ENCODE peak calls at places on chromosomes 3 and 15, in nine cellular contexts. One of them, this sample, is unnamed.

GRCh38 chr3:177356113-177356512 is 158.8 kb upstream of the TBL1XR1 start:
- DNase-seq in A549: no peak
- DNase-seq in uterus: no peak
- DNase-seq in esophagus squamous epithelium: no peak
- DNase-seq in upper lobe of left lung: no peak
- DNase-seq in H54: no peak
- DNase-seq in GM12891: no peak
- DNase-seq in HCT116: no peak
- DNase-seq in lower leg skin: no peak
- DNase-seq in this sample: no peak

GRCh38 chr15:79431636-79432344 is at the start of gene MINAR1:
- DNase-seq in A549: peak
- DNase-seq in uterus: no peak
- DNase-seq in esophagus squamous epithelium: no peak
- DNase-seq in upper lobe of left lung: no peak
- DNase-seq in H54: peak
- DNase-seq in GM12891: peak
- DNase-seq in HCT116: no peak
- DNase-seq in lower leg skin: no peak
- DNase-seq in this sample: no peak

GRCh38 chr3:40455328-40455727 is 1.8 kb upstream of the RPL14 start:
- DNase-seq in A549: no peak
- DNase-seq in uterus: no peak
- DNase-seq in esophagus squamous epithelium: no peak
- DNase-seq in upper lobe of left lung: no peak
- DNase-seq in H54: no peak
- DNase-seq in GM12891: no peak
- DNase-seq in HCT116: no peak
- DNase-seq in lower leg skin: no peak
- DNase-seq in this sample: no peak

GRCh38 chr15:59317211-59317610 is 55.5 kb downstream of the MYO1E start:
- DNase-seq in A549: no peak
- DNase-seq in uterus: no peak
- DNase-seq in esophagus squamous epithelium: no peak
- DNase-seq in upper lobe of left lung: no peak
- DNase-seq in H54: no peak
- DNase-seq in GM12891: no peak
- DNase-seq in HCT116: no peak
- DNase-seq in lower leg skin: no peak
- DNase-seq in this sample: no peak

GRCh38 chr3:43030162-43030935 is 51.2 kb downstream of the GASK1A start:
- DNase-seq in A549: no peak
- DNase-seq in uterus: no peak
- DNase-seq in esophagus squamous epithelium: no peak
- DNase-seq in upper lobe of left lung: no peak
- DNase-seq in H54: no peak
- DNase-seq in GM12891: no peak
- DNase-seq in HCT116: no peak
- DNase-seq in lower leg skin: no peak
- DNase-seq in this sample: no peak

GRCh38 chr3:142578309-142579223 is at the start of gene ATR:
- DNase-seq in A549: peak
- DNase-seq in uterus: peak
- DNase-seq in esophagus squamous epithelium: peak
- DNase-seq in upper lobe of left lung: peak
- DNase-seq in H54: peak
- DNase-seq in GM12891: peak
- DNase-seq in HCT116: peak
- DNase-seq in lower leg skin: peak
- DNase-seq in this sample: peak

GRCh38 chr15:51726302-51727073 is 11.0 kb downstream of the LYSMD2 start:
- DNase-seq in A549: peak
- DNase-seq in uterus: peak
- DNase-seq in esophagus squamous epithelium: no peak
- DNase-seq in upper lobe of left lung: no peak
- DNase-seq in H54: peak
- DNase-seq in GM12891: no peak
- DNase-seq in HCT116: peak
- DNase-seq in lower leg skin: peak
- DNase-seq in this sample: peak

GRCh38 chr3:48656061-48656840 is 6.4 kb downstream of the CELSR3 start:
- DNase-seq in A549: peak
- DNase-seq in uterus: peak
- DNase-seq in esophagus squamous epithelium: no peak
- DNase-seq in upper lobe of left lung: peak
- DNase-seq in H54: no peak
- DNase-seq in GM12891: peak
- DNase-seq in HCT116: peak
- DNase-seq in lower leg skin: peak
- DNase-seq in this sample: peak

GRCh38 chr15:82680200-82681102 is 29.2 kb downstream of the AP3B2 start:
- DNase-seq in A549: peak
- DNase-seq in uterus: no peak
- DNase-seq in esophagus squamous epithelium: no peak
- DNase-seq in upper lobe of left lung: peak
- DNase-seq in H54: no peak
- DNase-seq in GM12891: peak
- DNase-seq in HCT116: no peak
- DNase-seq in lower leg skin: no peak
- DNase-seq in this sample: peak

GRCh38 chr3:139364549-139364948 is 20.7 kb downstream of the MRPS22 start:
- DNase-seq in A549: no peak
- DNase-seq in uterus: no peak
- DNase-seq in esophagus squamous epithelium: no peak
- DNase-seq in upper lobe of left lung: no peak
- DNase-seq in H54: no peak
- DNase-seq in GM12891: no peak
- DNase-seq in HCT116: no peak
- DNase-seq in lower leg skin: no peak
- DNase-seq in this sample: no peak

GRCh38 chr3:9401986-9402385 is 4.6 kb downstream of the SETD5 start:
- DNase-seq in A549: no peak
- DNase-seq in uterus: no peak
- DNase-seq in esophagus squamous epithelium: no peak
- DNase-seq in upper lobe of left lung: no peak
- DNase-seq in H54: no peak
- DNase-seq in GM12891: no peak
- DNase-seq in HCT116: no peak
- DNase-seq in lower leg skin: no peak
- DNase-seq in this sample: no peak

GRCh38 chr3:64915778-64916177 is 228.0 kb upstream of the ADAMTS9 start:
- DNase-seq in A549: no peak
- DNase-seq in uterus: no peak
- DNase-seq in esophagus squamous epithelium: no peak
- DNase-seq in upper lobe of left lung: peak
- DNase-seq in H54: no peak
- DNase-seq in GM12891: no peak
- DNase-seq in HCT116: no peak
- DNase-seq in lower leg skin: no peak
- DNase-seq in this sample: no peak

GRCh38 chr15:60941448-60941847 is 287.7 kb downstream of the RORA start:
- DNase-seq in A549: no peak
- DNase-seq in uterus: no peak
- DNase-seq in esophagus squamous epithelium: no peak
- DNase-seq in upper lobe of left lung: no peak
- DNase-seq in H54: no peak
- DNase-seq in GM12891: no peak
- DNase-seq in HCT116: no peak
- DNase-seq in lower leg skin: no peak
- DNase-seq in this sample: no peak

GRCh38 chr3:169510378-169510777 is 153.1 kb downstream of the MECOM start:
- DNase-seq in A549: no peak
- DNase-seq in uterus: no peak
- DNase-seq in esophagus squamous epithelium: no peak
- DNase-seq in upper lobe of left lung: no peak
- DNase-seq in H54: no peak
- DNase-seq in GM12891: no peak
- DNase-seq in HCT116: no peak
- DNase-seq in lower leg skin: no peak
- DNase-seq in this sample: no peak

DNA sequence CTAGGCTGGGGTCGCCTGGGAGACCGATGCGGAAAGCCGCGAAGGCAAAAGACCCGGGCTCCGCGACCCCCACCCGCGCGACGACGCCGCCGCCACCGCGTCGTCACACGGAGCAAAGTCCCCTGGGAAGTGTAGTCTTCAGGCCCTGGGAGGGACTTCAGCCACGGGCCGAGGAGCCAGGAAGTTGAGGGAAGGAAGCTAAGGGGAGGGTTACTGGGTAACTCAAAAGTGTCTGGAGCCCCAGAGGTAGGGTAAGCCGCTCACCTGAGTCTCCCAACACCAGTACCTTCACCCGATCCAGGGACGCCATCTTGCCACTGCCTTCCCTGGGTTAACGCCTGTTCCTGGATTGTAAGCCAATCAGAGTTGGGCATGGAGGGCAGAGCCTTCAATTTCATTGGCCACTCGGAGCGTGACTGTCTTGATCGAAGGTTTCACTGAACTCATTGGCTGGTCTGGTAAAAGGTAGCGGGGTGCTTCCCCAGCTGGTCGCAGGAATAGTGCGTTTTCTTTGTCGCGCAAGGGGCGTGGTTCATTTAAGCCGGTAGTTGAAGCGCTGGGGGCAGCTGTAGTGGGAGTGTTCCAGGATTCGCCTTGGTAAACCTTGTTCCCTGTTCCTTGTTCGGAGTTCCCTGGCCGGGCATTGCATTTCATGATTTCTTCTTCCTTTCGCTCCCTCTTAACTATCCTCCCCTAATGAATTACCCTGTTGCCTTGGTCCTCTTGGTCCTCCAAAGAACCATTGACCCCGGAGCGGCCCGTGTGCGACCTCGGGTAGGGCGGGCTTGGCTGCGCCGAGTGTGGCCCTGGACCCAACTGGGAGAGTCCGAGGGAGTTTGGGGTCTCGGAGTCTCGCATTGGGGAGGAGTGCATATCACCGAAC is at the start of the genes GTF2E1 and RABL3:
- DNase-seq in A549: peak
- DNase-seq in uterus: peak
- DNase-seq in esophagus squamous epithelium: peak
- DNase-seq in upper lobe of left lung: peak
- DNase-seq in H54: peak
- DNase-seq in GM12891: peak
- DNase-seq in HCT116: peak
- DNase-seq in lower leg skin: peak
- DNase-seq in this sample: peak
- TF ChIP-seq POLR2A in A549: peak
- TF ChIP-seq POLR2A in uterus: no peak
- TF ChIP-seq POLR2A in esophagus squamous epithelium: peak
- TF ChIP-seq POLR2A in upper lobe of left lung: no peak
- TF ChIP-seq POLR2A in H54: peak
- TF ChIP-seq POLR2A in GM12891: peak
- TF ChIP-seq POLR2A in HCT116: peak
- TF ChIP-seq POLR2A in lower leg skin: no peak
- TF ChIP-seq POLR2A in this sample: peak

DNA sequence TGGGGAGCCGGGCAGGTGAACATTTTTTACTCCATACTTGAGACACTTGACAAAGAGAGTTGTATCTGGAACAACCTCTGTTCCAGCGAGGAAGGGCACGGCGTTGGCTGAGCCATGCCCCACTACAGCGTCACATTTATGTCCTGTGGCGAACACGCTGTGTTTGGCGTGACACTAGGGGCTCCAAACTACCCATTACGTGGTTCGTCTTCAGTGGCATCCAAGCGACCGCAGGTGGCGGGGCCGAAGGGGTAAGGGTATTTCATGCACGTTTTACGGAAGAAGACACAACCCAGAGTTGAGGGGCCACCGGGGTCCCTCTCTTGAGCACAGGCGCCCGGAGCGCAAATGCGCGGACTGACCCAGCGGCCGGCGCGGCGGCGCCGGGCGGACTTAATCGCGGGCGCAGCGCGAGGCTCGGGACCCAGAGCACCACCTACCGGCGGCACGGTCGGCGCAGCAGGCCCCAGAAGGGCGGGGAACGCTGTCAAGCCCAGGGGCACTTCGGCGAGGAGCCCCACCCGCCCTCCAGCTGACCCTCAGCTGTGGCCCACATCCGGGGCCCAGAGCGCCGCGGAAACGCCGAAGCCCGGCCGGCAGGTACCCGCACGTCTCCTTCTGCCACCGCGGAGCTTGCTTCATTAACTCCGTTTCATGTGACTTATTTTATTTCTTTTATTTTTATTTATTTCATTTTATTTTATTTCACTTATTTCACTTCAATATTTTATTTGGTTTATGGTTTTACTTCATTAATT is 36.4 kb upstream of the TRIM71 start:
- DNase-seq in A549: peak
- DNase-seq in uterus: peak
- DNase-seq in esophagus squamous epithelium: no peak
- DNase-seq in upper lobe of left lung: peak
- DNase-seq in H54: peak
- DNase-seq in GM12891: peak
- DNase-seq in HCT116: peak
- DNase-seq in lower leg skin: peak
- DNase-seq in this sample: peak
- TF ChIP-seq POLR2A in A549: no peak
- TF ChIP-seq POLR2A in uterus: no peak
- TF ChIP-seq POLR2A in esophagus squamous epithelium: no peak
- TF ChIP-seq POLR2A in upper lobe of left lung: no peak
- TF ChIP-seq POLR2A in H54: no peak
- TF ChIP-seq POLR2A in GM12891: no peak
- TF ChIP-seq POLR2A in HCT116: no peak
- TF ChIP-seq POLR2A in lower leg skin: no peak
- TF ChIP-seq POLR2A in this sample: no peak

DNA sequence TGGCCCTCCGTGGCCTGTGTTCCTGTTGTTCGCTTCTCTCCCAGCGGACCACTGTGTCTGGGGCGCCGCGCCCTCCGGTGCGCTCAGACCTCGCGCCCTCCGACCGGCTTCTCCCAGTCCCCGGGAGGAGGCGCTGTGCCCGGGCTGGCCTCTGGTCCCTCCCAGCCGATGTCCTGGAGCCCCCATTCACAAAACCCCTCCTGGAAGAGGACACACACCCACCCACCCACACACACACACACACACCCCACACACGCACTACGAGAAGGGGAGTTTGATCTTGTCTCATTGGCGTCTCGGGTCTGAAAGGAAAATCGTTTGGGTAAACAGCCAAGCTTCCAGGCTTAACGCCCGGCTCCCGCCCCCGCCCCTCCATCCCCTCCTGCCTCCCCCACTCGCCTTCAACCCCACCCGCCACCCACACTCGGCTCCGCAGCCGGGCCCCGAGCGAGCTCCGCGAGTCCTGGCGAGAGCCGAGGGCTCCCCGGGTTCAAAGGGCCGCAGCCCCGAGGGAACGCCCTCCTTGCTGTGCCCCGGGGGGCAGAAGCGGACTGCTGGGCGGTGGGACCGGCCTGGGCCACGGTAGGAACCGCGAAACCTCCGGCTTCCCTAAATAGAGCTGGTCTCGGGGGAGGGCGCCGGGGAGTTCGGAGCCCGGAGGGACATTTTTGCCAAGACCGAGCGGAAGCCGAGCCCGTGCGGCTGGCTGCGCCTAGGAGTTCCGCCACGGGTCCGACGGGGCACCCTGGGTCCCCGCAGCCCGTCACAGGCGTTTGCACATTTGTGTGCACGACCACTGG is 23.6 kb downstream of the NR2F2 start:
- DNase-seq in A549: no peak
- DNase-seq in uterus: peak
- DNase-seq in esophagus squamous epithelium: no peak
- DNase-seq in upper lobe of left lung: no peak
- DNase-seq in H54: no peak
- DNase-seq in GM12891: no peak
- DNase-seq in HCT116: no peak
- DNase-seq in lower leg skin: no peak
- DNase-seq in this sample: peak
- TF ChIP-seq POLR2A in A549: no peak
- TF ChIP-seq POLR2A in uterus: no peak
- TF ChIP-seq POLR2A in esophagus squamous epithelium: no peak
- TF ChIP-seq POLR2A in upper lobe of left lung: no peak
- TF ChIP-seq POLR2A in H54: no peak
- TF ChIP-seq POLR2A in GM12891: no peak
- TF ChIP-seq POLR2A in HCT116: no peak
- TF ChIP-seq POLR2A in lower leg skin: no peak
- TF ChIP-seq POLR2A in this sample: peak

GRCh38 chr3:66442254-66443249 is 58.3 kb downstream of the LRIG1 start:
- DNase-seq in A549: no peak
- DNase-seq in uterus: peak
- DNase-seq in esophagus squamous epithelium: no peak
- DNase-seq in upper lobe of left lung: peak
- DNase-seq in H54: peak
- DNase-seq in GM12891: no peak
- DNase-seq in HCT116: no peak
- DNase-seq in lower leg skin: peak
- DNase-seq in this sample: peak
- TF ChIP-seq POLR2A in A549: no peak
- TF ChIP-seq POLR2A in uterus: no peak
- TF ChIP-seq POLR2A in esophagus squamous epithelium: no peak
- TF ChIP-seq POLR2A in upper lobe of left lung: no peak
- TF ChIP-seq POLR2A in H54: no peak
- TF ChIP-seq POLR2A in GM12891: no peak
- TF ChIP-seq POLR2A in HCT116: no peak
- TF ChIP-seq POLR2A in lower leg skin: no peak
- TF ChIP-seq POLR2A in this sample: no peak